ENCODE peak calls at places on chromosomes 5 and 9, in six cellular contexts. One of them, this sample, is unnamed.

GRCh38 chr5:179778591-179778990 is 15.2 kb upstream of the LTC4S start:
- DNase-seq in lower leg skin: no peak
- DNase-seq in HCT116: no peak
- DNase-seq in ovary: no peak
- DNase-seq in suprapubic skin: no peak
- DNase-seq in thyroid gland: no peak
- DNase-seq in this sample: no peak

GRCh38 chr5:107669543-107670027 is 1.2 kb downstream of the EFNA5 start:
- DNase-seq in ovary: peak; percentile 19
- DNase-seq in thyroid gland: peak; percentile 48
- DNase-seq in suprapubic skin: peak; percentile 83
- DNase-seq in lower leg skin: peak; percentile 32
- DNase-seq in HCT116: no peak
- DNase-seq in this sample: peak; percentile 44

GRCh38 chr5:7548576-7548975 is 152.6 kb downstream of the ADCY2 start:
- DNase-seq in suprapubic skin: no peak
- DNase-seq in HCT116: no peak
- DNase-seq in thyroid gland: peak; percentile 54
- DNase-seq in lower leg skin: no peak
- DNase-seq in ovary: no peak
- DNase-seq in this sample: no peak

GRCh38 chr9:111970827-111971226 is 74.2 kb downstream of the UGCG start:
- DNase-seq in thyroid gland: no peak
- DNase-seq in HCT116: no peak
- DNase-seq in ovary: no peak
- DNase-seq in suprapubic skin: no peak
- DNase-seq in lower leg skin: no peak
- DNase-seq in this sample: no peak

GRCh38 chr5:52796507-52797103 is 8.9 kb downstream of the ITGA1 start:
- DNase-seq in suprapubic skin: no peak
- DNase-seq in HCT116: no peak
- DNase-seq in lower leg skin: no peak
- DNase-seq in thyroid gland: no peak
- DNase-seq in ovary: no peak
- DNase-seq in this sample: no peak

GRCh38 chr9:97593960-97594359 is 39.2 kb downstream of the TSTD2 start:
- DNase-seq in ovary: no peak
- DNase-seq in suprapubic skin: no peak
- DNase-seq in lower leg skin: no peak
- DNase-seq in HCT116: no peak
- DNase-seq in thyroid gland: no peak
- DNase-seq in this sample: peak; percentile 80

GRCh38 chr5:124746916-124747769 is 704 bp upstream of the ZNF608 start:
- DNase-seq in ovary: peak; percentile 90
- DNase-seq in thyroid gland: peak; percentile 85
- DNase-seq in lower leg skin: peak; percentile 88
- DNase-seq in suprapubic skin: peak; percentile 85
- DNase-seq in HCT116: peak; percentile 80
- DNase-seq in this sample: no peak

GRCh38 chr9:123420560-123421210 is 64.7 kb downstream of the CRB2 start:
- DNase-seq in ovary: no peak
- DNase-seq in thyroid gland: no peak
- DNase-seq in HCT116: no peak
- DNase-seq in suprapubic skin: no peak
- DNase-seq in lower leg skin: no peak
- DNase-seq in this sample: no peak

GRCh38 chr9:106799146-106799545 is 63.8 kb upstream of the ZNF462 start:
- DNase-seq in lower leg skin: no peak
- DNase-seq in thyroid gland: no peak
- DNase-seq in ovary: no peak
- DNase-seq in HCT116: no peak
- DNase-seq in suprapubic skin: no peak
- DNase-seq in this sample: peak; percentile 73

GRCh38 chr5:24649531-24649930 is 4.8 kb upstream of the CDH10 start:
- DNase-seq in suprapubic skin: no peak
- DNase-seq in HCT116: no peak
- DNase-seq in lower leg skin: no peak
- DNase-seq in ovary: no peak
- DNase-seq in thyroid gland: no peak
- DNase-seq in this sample: no peak

GRCh38 chr9:93900971-93901861 is 53.9 kb downstream of the BARX1 start:
- DNase-seq in suprapubic skin: peak; percentile 59
- DNase-seq in lower leg skin: no peak
- DNase-seq in thyroid gland: no peak
- DNase-seq in HCT116: no peak
- DNase-seq in ovary: peak; percentile 5
- DNase-seq in this sample: no peak

GRCh38 chr9:16318516-16319060 is 551.9 kb downstream of the BNC2 start:
- DNase-seq in thyroid gland: no peak
- DNase-seq in lower leg skin: no peak
- DNase-seq in suprapubic skin: peak; percentile 66
- DNase-seq in ovary: no peak
- DNase-seq in HCT116: no peak
- DNase-seq in this sample: no peak

GRCh38 chr5:153569036-153569435 is 78.6 kb downstream of the GRIA1 start:
- DNase-seq in suprapubic skin: no peak
- DNase-seq in lower leg skin: no peak
- DNase-seq in ovary: no peak
- DNase-seq in HCT116: no peak
- DNase-seq in thyroid gland: no peak
- DNase-seq in this sample: no peak

GRCh38 chr5:36619012-36619635 is 12.7 kb downstream of the SLC1A3 start:
- DNase-seq in ovary: no peak
- DNase-seq in HCT116: no peak
- DNase-seq in lower leg skin: no peak
- DNase-seq in thyroid gland: no peak
- DNase-seq in suprapubic skin: no peak
- DNase-seq in this sample: no peak

GRCh38 chr9:80175286-80175906 is 603.6 kb downstream of the TLE4 start:
- DNase-seq in lower leg skin: no peak
- DNase-seq in suprapubic skin: no peak
- DNase-seq in thyroid gland: peak; percentile 30
- DNase-seq in HCT116: peak; percentile 7
- DNase-seq in ovary: peak; percentile 17
- DNase-seq in this sample: peak; percentile 17

GRCh38 chr5:139664273-139664693 is 16.1 kb downstream of the CXXC5 start:
- DNase-seq in lower leg skin: no peak
- DNase-seq in HCT116: no peak
- DNase-seq in thyroid gland: no peak
- DNase-seq in suprapubic skin: no peak
- DNase-seq in ovary: no peak
- DNase-seq in this sample: no peak

GRCh38 chr9:14326264-14326826 is 12.4 kb upstream of the NFIB start:
- DNase-seq in lower leg skin: no peak
- DNase-seq in thyroid gland: no peak
- DNase-seq in ovary: no peak
- DNase-seq in HCT116: no peak
- DNase-seq in suprapubic skin: no peak
- DNase-seq in this sample: no peak

GRCh38 chr5:90020575-90021535 is 388.7 kb downstream of the CETN3 start:
- DNase-seq in ovary: no peak
- DNase-seq in HCT116: peak; percentile 51
- DNase-seq in suprapubic skin: no peak
- DNase-seq in lower leg skin: no peak
- DNase-seq in thyroid gland: no peak
- DNase-seq in this sample: no peak

GRCh38 chr5:36153727-36154126 is 1.8 kb downstream of the SKP2 start:
- DNase-seq in lower leg skin: no peak
- DNase-seq in thyroid gland: no peak
- DNase-seq in suprapubic skin: no peak
- DNase-seq in ovary: no peak
- DNase-seq in HCT116: no peak
- DNase-seq in this sample: no peak

GRCh38 chr5:155394727-155395126 is 381.2 kb downstream of the KIF4B start:
- DNase-seq in lower leg skin: no peak
- DNase-seq in thyroid gland: no peak
- DNase-seq in suprapubic skin: no peak
- DNase-seq in ovary: no peak
- DNase-seq in HCT116: no peak
- DNase-seq in this sample: no peak

GRCh38 chr5:143695244-143695885 is 116.6 kb upstream of the HMHB1 start:
- DNase-seq in thyroid gland: no peak
- DNase-seq in HCT116: no peak
- DNase-seq in ovary: no peak
- DNase-seq in lower leg skin: no peak
- DNase-seq in suprapubic skin: no peak
- DNase-seq in this sample: no peak

GRCh38 chr9:92974161-92974661 is 26.9 kb downstream of the FGD3 start:
- DNase-seq in lower leg skin: no peak
- DNase-seq in HCT116: no peak
- DNase-seq in thyroid gland: peak; percentile 59
- DNase-seq in suprapubic skin: no peak
- DNase-seq in ovary: no peak
- DNase-seq in this sample: no peak

GRCh38 chr9:101716629-101717028 is 21.8 kb downstream of the GRIN3A start:
- DNase-seq in HCT116: no peak
- DNase-seq in suprapubic skin: no peak
- DNase-seq in thyroid gland: no peak
- DNase-seq in ovary: no peak
- DNase-seq in lower leg skin: no peak
- DNase-seq in this sample: no peak

GRCh38 chr5:41335596-41335995 is 122.3 kb upstream of the C6 start:
- DNase-seq in ovary: no peak
- DNase-seq in lower leg skin: no peak
- DNase-seq in HCT116: no peak
- DNase-seq in suprapubic skin: no peak
- DNase-seq in thyroid gland: no peak
- DNase-seq in this sample: no peak

GRCh38 chr5:10031817-10032216 is 217.9 kb downstream of the ATPSCKMT start:
- DNase-seq in ovary: no peak
- DNase-seq in HCT116: no peak
- DNase-seq in thyroid gland: no peak
- DNase-seq in suprapubic skin: no peak
- DNase-seq in lower leg skin: no peak
- DNase-seq in this sample: no peak

GRCh38 chr5:150573867-150574817 is 66.2 kb downstream of the NDST1 start:
- DNase-seq in suprapubic skin: no peak
- DNase-seq in lower leg skin: no peak
- DNase-seq in HCT116: no peak
- DNase-seq in thyroid gland: no peak
- DNase-seq in ovary: no peak
- DNase-seq in this sample: peak; percentile 35

GRCh38 chr9:132622144-132622543 is 39.7 kb downstream of the BARHL1 start:
- DNase-seq in HCT116: no peak
- DNase-seq in ovary: no peak
- DNase-seq in lower leg skin: no peak
- DNase-seq in thyroid gland: peak; percentile 68
- DNase-seq in suprapubic skin: no peak
- DNase-seq in this sample: no peak

GRCh38 chr5:151483176-151483575 is 35.8 kb downstream of the SLC36A1 start:
- DNase-seq in HCT116: no peak
- DNase-seq in thyroid gland: no peak
- DNase-seq in ovary: no peak
- DNase-seq in suprapubic skin: no peak
- DNase-seq in lower leg skin: no peak
- DNase-seq in this sample: no peak

GRCh38 chr5:79841172-79841571 is 149.9 kb downstream of the MTX3 start:
- DNase-seq in thyroid gland: no peak
- DNase-seq in ovary: no peak
- DNase-seq in lower leg skin: no peak
- DNase-seq in suprapubic skin: no peak
- DNase-seq in HCT116: no peak
- DNase-seq in this sample: no peak
- TF ChIP-seq POLR2A in thyroid gland: no peak
- TF ChIP-seq POLR2A in ovary: no peak
- TF ChIP-seq POLR2A in lower leg skin: no peak
- TF ChIP-seq POLR2A in suprapubic skin: no peak
- TF ChIP-seq POLR2A in HCT116: no peak
- TF ChIP-seq POLR2A in this sample: no peak

GRCh38 chr5:177359451-177359851 is 1.7 kb downstream of the RGS14 start:
- DNase-seq in lower leg skin: no peak
- DNase-seq in suprapubic skin: no peak
- DNase-seq in thyroid gland: no peak
- DNase-seq in HCT116: no peak
- DNase-seq in ovary: no peak
- DNase-seq in this sample: no peak

GRCh38 chr5:177356756-177357458 is 817 bp upstream of the RGS14 start:
- DNase-seq in HCT116: no peak
- DNase-seq in ovary: no peak
- DNase-seq in thyroid gland: no peak
- DNase-seq in suprapubic skin: no peak
- DNase-seq in lower leg skin: no peak
- DNase-seq in this sample: no peak

GRCh38 chr5:177359860-177360259 is 2.1 kb downstream of the RGS14 start:
- DNase-seq in suprapubic skin: no peak
- DNase-seq in lower leg skin: no peak
- DNase-seq in thyroid gland: no peak
- DNase-seq in HCT116: no peak
- DNase-seq in ovary: no peak
- DNase-seq in this sample: no peak

GRCh38 chr5:177357459-177358332 is at the start of gene RGS14:
- DNase-seq in HCT116: no peak
- DNase-seq in suprapubic skin: no peak
- DNase-seq in ovary: no peak
- DNase-seq in lower leg skin: no peak
- DNase-seq in thyroid gland: no peak
- DNase-seq in this sample: peak; percentile 92

GRCh38 chr5:177358333-177358939 is 712 bp downstream of the RGS14 start:
- DNase-seq in thyroid gland: no peak
- DNase-seq in HCT116: no peak
- DNase-seq in ovary: no peak
- DNase-seq in suprapubic skin: no peak
- DNase-seq in lower leg skin: no peak
- DNase-seq in this sample: no peak
- TF ChIP-seq POLR2A in thyroid gland: no peak
- TF ChIP-seq POLR2A in HCT116: no peak
- TF ChIP-seq POLR2A in ovary: no peak
- TF ChIP-seq POLR2A in suprapubic skin: no peak
- TF ChIP-seq POLR2A in lower leg skin: no peak
- TF ChIP-seq POLR2A in this sample: no peak

GRCh38 chr5:33011803-33012202 is 300.7 kb downstream of the NPR3 start:
- DNase-seq in lower leg skin: no peak
- DNase-seq in ovary: no peak
- DNase-seq in HCT116: no peak
- DNase-seq in thyroid gland: no peak
- DNase-seq in suprapubic skin: no peak
- DNase-seq in this sample: no peak
- TF ChIP-seq POLR2A in lower leg skin: no peak
- TF ChIP-seq POLR2A in ovary: no peak
- TF ChIP-seq POLR2A in HCT116: no peak
- TF ChIP-seq POLR2A in thyroid gland: no peak
- TF ChIP-seq POLR2A in suprapubic skin: no peak
- TF ChIP-seq POLR2A in this sample: no peak

DNA sequence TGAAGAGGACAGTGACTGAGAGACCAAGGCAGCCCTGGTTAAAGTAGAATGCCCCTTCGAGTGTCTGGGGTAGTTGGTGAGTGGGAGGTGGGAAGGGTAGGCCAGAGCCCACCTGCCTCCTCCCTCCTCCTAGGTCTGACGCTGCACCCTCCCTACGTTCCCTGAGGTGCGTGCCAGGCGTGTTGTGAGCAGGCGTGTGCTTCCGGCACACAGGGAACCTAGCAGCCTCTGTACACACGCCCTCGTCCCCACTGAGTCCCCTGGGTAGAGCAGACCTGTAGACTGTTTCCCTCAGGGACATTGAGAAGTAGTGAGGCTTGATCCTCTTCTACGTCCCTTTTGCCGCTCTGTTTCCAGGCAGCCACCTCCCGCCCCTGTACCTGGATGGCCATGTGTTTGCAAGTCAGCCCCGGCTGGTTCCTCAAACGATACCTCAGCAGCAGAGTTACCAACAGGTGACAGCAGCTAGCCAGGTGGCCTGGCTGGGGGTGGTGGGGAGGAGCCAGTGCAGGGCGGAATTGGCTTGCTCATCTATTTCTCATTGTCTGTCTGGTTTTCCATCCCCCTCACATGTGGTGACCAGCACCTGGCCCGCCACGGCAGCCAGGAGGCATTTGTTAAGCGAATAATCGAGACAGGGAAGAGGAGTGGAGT is 16.9 kb upstream of the POMT1 start:
- DNase-seq in HCT116: no peak
- DNase-seq in lower leg skin: no peak
- DNase-seq in suprapubic skin: no peak
- DNase-seq in thyroid gland: no peak
- DNase-seq in ovary: no peak
- DNase-seq in this sample: no peak
- TF ChIP-seq POLR2A in HCT116: no peak
- TF ChIP-seq POLR2A in lower leg skin: no peak
- TF ChIP-seq POLR2A in suprapubic skin: no peak
- TF ChIP-seq POLR2A in thyroid gland: no peak
- TF ChIP-seq POLR2A in ovary: no peak
- TF ChIP-seq POLR2A in this sample: no peak